ENCODE peak calls at places on chromosome 21, in five cellular contexts. E is Calu3, P is globus pallidus, N is fibroblast of the aortic adventitia, W is foreskin fibroblast. C is an unnamed sample.

GRCh38 chr21:46124926-46125845 is 27.3 kb downstream of the COL6A2 start:
- DNase-seq in E (no peak), P (no peak), N (no peak), W (no peak), C (no peak)

GRCh38 chr21:31011412-31011811 is 26.9 kb downstream of the KRTAP19-8 start:
- DNase-seq in E (no peak), P (no peak), N (no peak), W (no peak), C (no peak)

GRCh38 chr21:31509108-31510017 is 150.1 kb upstream of the SOD1 start:
- DNase-seq in E (peak), P (no peak), N (no peak), W (no peak), C (peak)

GRCh38 chr21:38993561-38993960 is 187.8 kb downstream of the ETS2 start:
- DNase-seq in E (peak), P (no peak), N (peak), W (peak), C (no peak)

GRCh38 chr21:16460936-16461335 is 731.2 kb downstream of the USP25 start:
- DNase-seq in E (no peak), P (no peak), N (no peak), W (no peak), C (no peak)

GRCh38 chr21:46080171-46081021 is 17.5 kb upstream of the COL6A2 start:
- DNase-seq in E (no peak), P (peak), N (no peak), W (peak), C (no peak)

GRCh38 chr21:42031241-42031640 is 21.1 kb upstream of the ZBTB21 start:
- DNase-seq in E (no peak), P (no peak), N (no peak), W (no peak), C (no peak)

GRCh38 chr21:15659768-15660423 is 69.9 kb upstream of the USP25 start:
- DNase-seq in E (no peak), P (no peak), N (no peak), W (no peak), C (no peak)

GRCh38 chr21:36337099-36337509 is 17.1 kb downstream of the MORC3 start:
- DNase-seq in E (no peak), P (no peak), N (peak), W (peak), C (no peak)

GRCh38 chr21:28615276-28615675 is 377.4 kb downstream of the LTN1 start:
- DNase-seq in E (no peak), P (no peak), N (peak), W (peak), C (no peak)

GRCh38 chr21:44012474-44013379 is 618 bp downstream of the TRAPPC10 start:
- DNase-seq in E (peak), P (peak), N (peak), W (peak), C (peak)

GRCh38 chr21:28069446-28069845 is 923.2 kb downstream of the LTN1 start:
- DNase-seq in E (no peak), P (peak), N (peak), W (peak), C (peak)

GRCh38 chr21:31671146-31671716 is 11.7 kb downstream of the SOD1 start:
- DNase-seq in E (no peak), P (no peak), N (no peak), W (no peak), C (no peak)